ENCODE peak calls at places on chromosomes 16 and 17, in eight cellular contexts. V is HEK293T, L is KG1, N is mucosa of descending colon, Q is iris pigment epithelial cell, G is ovary, Y is 8988T, C is caudate nucleus. Z is an unnamed sample.

GRCh38 chr16:57720142-57720575 is 15.4 kb upstream of the KATNB1 start:
- DNase-seq in L (no peak), Y (peak; percentile 72), N (no peak), C (peak; percentile 23), Q (peak; percentile 66), G (no peak), V (peak; percentile 51), Z (peak; percentile 65)

GRCh38 chr16:51337662-51338061 is 186.6 kb upstream of the SALL1 start:
- DNase-seq in Y (no peak), N (no peak), Q (no peak), V (peak; percentile 22), L (no peak), C (no peak), G (no peak), Z (no peak)

GRCh38 chr17:79183221-79184158 is 108.9 kb downstream of the ENGASE start:
- DNase-seq in V (peak; percentile 81), Q (peak; percentile 44), Y (no peak), L (peak; percentile 23), N (no peak), C (no peak), G (no peak), Z (peak; percentile 43)

GRCh38 chr16:85819245-85819644 is 19.8 kb downstream of the COX4I1 start:
- DNase-seq in C (peak; percentile 43), G (peak; percentile 64), L (peak; percentile 81), Q (peak; percentile 72), N (peak; percentile 83), V (peak; percentile 85), Y (peak; percentile 87), Z (peak; percentile 84)

GRCh38 chr17:49843774-49844350 is 4.0 kb downstream of the TAC4 start:
- DNase-seq in V (peak; percentile 54), N (no peak), Q (peak; percentile 19), Y (peak; percentile 91), L (no peak), C (no peak), G (no peak), Z (peak; percentile 13)

GRCh38 chr16:55812951-55813350 is 19.9 kb downstream of the CES1 start:
- DNase-seq in Q (no peak), Y (no peak), N (no peak), C (no peak), V (no peak), L (no peak), G (no peak), Z (no peak)

GRCh38 chr16:47461598-47462266 is 601 bp downstream of the PHKB start:
- DNase-seq in V (peak; percentile 23), L (peak; percentile 13), N (no peak), G (no peak), Q (peak; percentile 57), Y (no peak), C (no peak), Z (peak; percentile 45)

GRCh38 chr17:81453049-81453448 is 57.8 kb downstream of the BAHCC1 start:
- DNase-seq in Y (no peak), L (no peak), C (no peak), V (no peak), N (no peak), G (no peak), Q (no peak), Z (no peak)

GRCh38 chr16:71467810-71468209 is 5.8 kb upstream of the ZNF23 start:
- DNase-seq in G (peak; percentile 37), L (peak; percentile 6), N (no peak), Q (peak; percentile 22), Y (no peak), C (no peak), V (peak; percentile 57), Z (peak; percentile 57)

GRCh38 chr17:9755083-9755482 is 36.3 kb downstream of the DHRS7C start:
- DNase-seq in V (no peak), Q (no peak), L (no peak), N (no peak), G (no peak), Y (no peak), C (no peak), Z (no peak)

GRCh38 chr16:49348408-49349176 is 25.0 kb upstream of the C16orf78 start:
- DNase-seq in L (no peak), V (no peak), N (no peak), C (no peak), Q (no peak), Y (no peak), G (no peak), Z (no peak)

Z was measured in Kasumi-1.